ENCODE peak calls at places on chromosomes 16 and 17, in five cellular contexts. N is kidney tubule cell, K is cardiac muscle cell, E is SK-MEL-5, Z is smooth muscle cell of the brain vasculature. G is an unnamed sample.

GRCh38 chr17:82865996-82866395 is 26.2 kb upstream of the ZNF750 start:
- DNase-seq in K (no peak), Z (no peak), N (no peak), E (no peak), G (no peak)

GRCh38 chr16:56353054-56353921 is 72.1 kb downstream of the AMFR start:
- DNase-seq in N (no peak), K (no peak), Z (no peak), E (no peak), G (no peak)

GRCh38 chr17:75701288-75701687 is 20.0 kb upstream of the ITGB4 start:
- DNase-seq in N (no peak), E (no peak), Z (no peak), K (no peak), G (no peak)

GRCh38 chr17:76432712-76433336 is 20.1 kb downstream of the UBE2O start:
- DNase-seq in N (no peak), K (no peak), E (peak), Z (no peak), G (peak)

GRCh38 chr17:75558666-75559530 is 28.7 kb upstream of the MYO15B start:
- DNase-seq in K (no peak), N (no peak), E (no peak), Z (no peak), G (no peak)

GRCh38 chr17:56593741-56594527 is 435 bp downstream of the NOG start:
- DNase-seq in K (peak), Z (no peak), E (peak), N (peak), G (peak)

GRCh38 chr17:72590382-72590781 is 469.6 kb downstream of the SOX9 start:
- DNase-seq in Z (no peak), K (peak), E (peak), N (peak), G (no peak)

GRCh38 chr17:7984904-7985303 is 17.5 kb upstream of the GUCY2D start:
- DNase-seq in E (no peak), N (no peak), Z (no peak), K (no peak), G (no peak)

GRCh38 chr17:69528035-69528434 is 113.5 kb downstream of the MAP2K6 start:
- DNase-seq in E (peak), N (no peak), K (no peak), Z (no peak), G (no peak)